ENCODE peak calls at places on chromosome 21, in four cellular contexts. A is H1, E is small intestine, S is colonic mucosa. F is an unnamed sample.

GRCh38 chr21:21921410-21922232 is 923.4 kb downstream of the NCAM2 start:
- DNase-seq in S (no peak), A (no peak), E (peak; percentile 5), F (no peak)

GRCh38 chr21:16536661-16537359 is 807.0 kb downstream of the USP25 start:
- DNase-seq in S (no peak), A (no peak), E (no peak), F (no peak)

GRCh38 chr21:43868461-43868860 is 3.4 kb downstream of the AGPAT3 start:
- DNase-seq in E (peak; percentile 82), S (peak; percentile 42), A (no peak), F (no peak)

GRCh38 chr21:37164742-37165141 is 91.7 kb downstream of the TTC3 start:
- DNase-seq in S (no peak), A (no peak), E (no peak), F (no peak)

GRCh38 chr21:37370152-37371040 is 3.8 kb downstream of the DYRK1A start:
- DNase-seq in S (no peak), A (no peak), E (no peak), F (no peak)

GRCh38 chr21:16308269-16308668 is 578.5 kb downstream of the USP25 start:
- DNase-seq in E (no peak), A (no peak), S (no peak), F (no peak)

GRCh38 chr21:27371688-27372331 is 404.9 kb upstream of the ADAMTS5 start:
- DNase-seq in E (no peak), A (no peak), S (no peak), F (no peak)

GRCh38 chr21:44428281-44428942 is 26.9 kb upstream of the LRRC3 start:
- DNase-seq in S (peak; percentile 88), E (peak; percentile 95), A (peak; percentile 77), F (peak; percentile 54)

GRCh38 chr21:25220169-25220568 is 387.1 kb downstream of the MRPL39 start:
- DNase-seq in E (no peak), S (no peak), A (no peak), F (no peak)

GRCh38 chr21:19864456-19864855 is 1133.8 kb upstream of the NCAM2 start:
- DNase-seq in E (no peak), A (no peak), S (no peak), F (no peak)
- H3K9me3 ChIP-seq in E (no peaks in the 10 kb centered on the region), A (no peaks in the 10 kb centered on the region), S (no peaks in the 10 kb centered on the region), F (no peaks in the 10 kb centered on the region)

DNA sequence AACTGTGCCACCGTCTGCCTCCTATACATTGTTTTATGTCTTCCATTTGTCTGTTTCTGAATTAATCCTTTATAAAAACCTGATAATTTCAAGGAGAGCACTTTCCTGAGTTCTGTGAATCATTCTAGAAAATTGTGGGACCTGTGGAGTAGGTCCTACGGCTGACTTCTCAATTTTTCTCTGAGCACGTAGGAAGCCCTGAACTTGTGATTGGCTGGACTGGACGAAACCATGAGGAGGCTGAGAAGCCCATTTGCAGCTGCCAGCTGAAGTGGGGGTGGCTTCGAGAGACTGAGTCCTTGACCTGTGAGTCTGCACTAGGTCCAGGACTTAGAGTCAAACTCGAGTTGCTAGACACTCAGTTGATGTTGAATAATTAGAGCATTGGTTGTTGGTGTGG is 277.1 kb upstream of the NCAM2 start:
- DNase-seq in E (no peak), S (no peak), A (no peak), F (no peak)
- H3K27ac ChIP-seq in E (no peak overlapping the region), S (no peak overlapping the region), A (no peak overlapping the region), F (no peak overlapping the region)

DNA sequence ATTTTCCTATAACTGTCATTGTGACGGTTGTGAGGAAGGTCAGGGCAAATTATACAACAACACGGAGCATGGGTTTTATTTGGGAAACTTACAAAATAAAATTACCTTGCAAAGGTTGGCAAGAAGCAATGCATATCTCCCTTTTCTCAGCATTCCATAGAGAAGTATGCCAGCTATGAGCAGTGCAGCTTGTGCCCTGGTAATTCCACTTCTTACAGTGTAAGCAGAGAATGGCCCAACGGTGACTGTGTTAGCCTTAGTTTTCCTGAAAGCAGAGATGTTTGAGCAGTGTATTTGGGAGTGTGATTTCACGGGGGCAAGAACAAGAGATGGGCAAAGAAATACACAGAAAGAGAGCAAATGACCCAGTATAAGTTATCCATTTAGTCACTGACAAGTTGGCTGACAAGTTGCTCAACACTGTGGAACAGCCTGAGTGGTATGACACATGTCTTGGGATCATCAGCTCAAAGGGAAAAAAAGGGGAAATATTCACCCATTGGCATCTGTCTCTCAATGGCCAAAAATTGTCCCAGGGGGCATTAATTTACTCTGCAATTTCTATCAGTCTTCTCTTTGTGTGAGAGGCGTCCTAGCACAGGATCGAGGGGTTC is 210.9 kb upstream of the NRIP1 start:
- DNase-seq in A (no peak), E (no peak), S (no peak), F (no peak)
- H3K4me1 ChIP-seq in A (no peaks in the 10 kb centered on the region), E (no peaks in the 10 kb centered on the region), S (no peaks in the 10 kb centered on the region), F (no peaks in the 10 kb centered on the region)

GRCh38 chr21:20302084-20302483 is 696.1 kb upstream of the NCAM2 start:
- DNase-seq in S (no peak), A (no peak), E (no peak), F (no peak)

GRCh38 chr21:20308586-20308985 is 689.6 kb upstream of the NCAM2 start:
- DNase-seq in A (no peak), E (no peak), S (no peak), F (no peak)

GRCh38 chr21:20311388-20311787 is 686.8 kb upstream of the NCAM2 start:
- DNase-seq in A (no peak), E (no peak), S (no peak), F (no peak)

GRCh38 chr21:20301395-20301794 is 696.8 kb upstream of the NCAM2 start:
- DNase-seq in A (no peak), S (no peak), E (no peak), F (no peak)

DNA sequence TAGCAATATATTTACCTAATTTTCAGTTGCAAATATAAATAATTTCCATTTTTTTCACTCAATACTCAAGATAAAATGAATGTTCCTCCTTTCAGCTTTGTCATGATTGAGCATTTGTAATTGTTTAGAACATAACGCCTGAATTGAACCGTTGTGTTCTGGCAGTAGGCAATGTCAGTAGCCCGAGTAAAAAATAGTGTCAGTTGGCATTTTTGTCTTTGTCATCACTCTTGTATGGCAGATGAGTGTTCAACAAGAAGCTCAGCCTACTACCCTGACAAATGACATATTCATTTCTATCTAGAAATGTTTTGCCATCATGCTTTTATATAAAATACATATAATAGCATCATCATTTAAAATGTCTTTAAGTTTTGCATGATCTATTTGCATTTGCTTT is 691.4 kb upstream of the NCAM2 start:
- DNase-seq in A (no peak), S (no peak), E (no peak), F (no peak)
- H3K9me3 ChIP-seq in A (no peaks in the 10 kb centered on the region), S (no peaks in the 10 kb centered on the region), E (no peaks in the 10 kb centered on the region), F (no peaks in the 10 kb centered on the region)

GRCh38 chr21:35256468-35256988 is 207.4 kb upstream of the RUNX1 start:
- DNase-seq in S (peak; percentile 83), E (peak; percentile 87), A (no peak), F (peak; percentile 83)
- H3K27ac ChIP-seq in S (peak overlapping the region; percentile 49), E (peak overlapping the region; percentile 39), A (no peak overlapping the region), F (peak overlapping the region; percentile 42)

GRCh38 chr21:38490411-38491020 is 7.8 kb downstream of the ERG start:
- DNase-seq in A (no peak), S (no peak), E (no peak), F (no peak)

GRCh38 chr21:38489283-38489677 is 9.0 kb downstream of the ERG start:
- DNase-seq in A (no peak), E (peak; percentile 27), S (no peak), F (no peak)

GRCh38 chr21:38487906-38488639 is 10.2 kb downstream of the ERG start:
- DNase-seq in A (no peak), S (peak; percentile 51), E (no peak), F (no peak)

GRCh38 chr21:38488640-38489282 is 9.5 kb downstream of the ERG start:
- DNase-seq in S (no peak), E (no peak), A (no peak), F (no peak)

GRCh38 chr21:38489729-38490128 is 8.5 kb downstream of the ERG start:
- DNase-seq in E (no peak), A (no peak), S (no peak), F (no peak)
- H3K4me1 ChIP-seq in E (no peaks in the 10 kb centered on the region), A (peaks cover 2% of the 10 kb centered on the region), S (peaks cover 13% of the 10 kb centered on the region), F (peaks cover 43% of the 10 kb centered on the region)

GRCh38 chr21:45998871-45999580 is 17.5 kb downstream of the COL6A1 start:
- DNase-seq in E (no peak), A (no peak), S (no peak), F (peak; percentile 41)
- H3K9me3 ChIP-seq in E (no peaks in the 10 kb centered on the region), A (no peaks in the 10 kb centered on the region), S (no peaks in the 10 kb centered on the region), F (no peaks in the 10 kb centered on the region)

F was measured in lower lobe of right lung.